ENCODE peak calls at places on chromosomes 3 and 15, in four cellular contexts. Z is A549, B is fibroblast of mammary gland, X is fibroblast of pulmonary artery. A is an unnamed sample.

GRCh38 chr15:41281236-41281635 is 50.2 kb downstream of the CHP1 start:
- DNase-seq in Z (peak), X (peak), B (peak), A (peak)

GRCh38 chr3:59609967-59610366 is 560.1 kb upstream of the CFAP20DC start:
- DNase-seq in B (peak), Z (no peak), X (no peak), A (peak)

GRCh38 chr3:126212629-126213375 is 32.4 kb upstream of the ALDH1L1 start:
- DNase-seq in B (peak), Z (peak), X (peak), A (peak)

GRCh38 chr15:51625236-51625635 is 2.7 kb upstream of the DMXL2 start:
- DNase-seq in Z (no peak), B (no peak), X (no peak), A (no peak)

GRCh38 chr15:68364028-68364659 is 67.8 kb downstream of the ITGA11 start:
- DNase-seq in Z (no peak), X (peak), B (no peak), A (peak)

GRCh38 chr15:40063563-40064011 is 24.6 kb upstream of the SRP14 start:
- DNase-seq in X (peak), B (peak), Z (no peak), A (no peak)

GRCh38 chr15:78321041-78321570 is 19.0 kb upstream of the CRABP1 start:
- DNase-seq in X (no peak), B (no peak), Z (no peak), A (no peak)

GRCh38 chr3:116005404-116005803 is 382.1 kb downstream of the GAP43 start:
- DNase-seq in B (peak), X (peak), Z (no peak), A (peak)

A was measured in fibroblast of villous mesenchyme.